ENCODE peak calls at places on chromosomes 11 and 22, in eight cellular contexts. R is T-helper 1 cell; Z is natural killer cell treated with Interleukin-12 subunit alpha and Interleukin-12 subunit beta and Interleukin-15 and Interleukin-18, amount 100 ng/mL, for 72 hours; F is neural crest cell; A is hepatic stellate cell; O is NCI-H1436; P is CD8-positive, alpha-beta T cell; H is NCI-H345. T is an unnamed sample.

GRCh38 chr22:43402128-43402527 is 9.7 kb upstream of the MPPED1 start:
- DNase-seq in R (no peak), Z (no peak), F (no peak), A (no peak), O (no peak), P (no peak), H (no peak), T (no peak)

GRCh38 chr11:44319170-44319551 is 9.2 kb upstream of the ALX4 start:
- DNase-seq in R (no peak), Z (no peak), F (no peak), A (no peak), O (no peak), P (no peak), H (no peak), T (no peak)

GRCh38 chr22:27456696-27457503 is 344.7 kb downstream of the MN1 start:
- DNase-seq in R (no peak), Z (no peak), F (no peak), A (peak; percentile 86), O (no peak), P (no peak), H (no peak), T (peak; percentile 53)

GRCh38 chr11:31601635-31602282 is 92.2 kb downstream of the ELP4 start:
- DNase-seq in R (no peak), Z (no peak), F (no peak), A (no peak), O (no peak), P (no peak), H (no peak), T (no peak)

GRCh38 chr11:123429336-123429735 is 733 bp upstream of the GRAMD1B start:
- DNase-seq in R (no peak), Z (no peak), F (no peak), A (peak; percentile 71), O (no peak), P (no peak), H (no peak), T (peak; percentile 52)

GRCh38 chr11:113730887-113731726 is 25.0 kb upstream of the TMPRSS5 start:
- DNase-seq in R (peak; percentile 8), Z (no peak), F (peak; percentile 19), A (peak; percentile 13), O (no peak), P (no peak), H (peak; percentile 62), T (peak; percentile 3)

GRCh38 chr11:18455686-18456372 is at the start of gene LDHAL6A:
- DNase-seq in R (no peak), Z (no peak), F (no peak), A (no peak), O (no peak), P (no peak), H (no peak), T (no peak)

GRCh38 chr22:37842015-37842793 is 1.9 kb downstream of the ANKRD54 start:
- DNase-seq in R (no peak), Z (no peak), F (no peak), A (no peak), O (no peak), P (no peak), H (no peak), T (no peak)

GRCh38 chr22:24303007-24303406 is 32.4 kb downstream of the SPECC1L start:
- DNase-seq in R (no peak), Z (no peak), F (no peak), A (no peak), O (no peak), P (no peak), H (peak; percentile 18), T (no peak)

GRCh38 chr11:60769811-60770210 is 13.1 kb downstream of the MS4A15 start:
- DNase-seq in R (no peak), Z (no peak), F (no peak), A (no peak), O (no peak), P (no peak), H (no peak), T (no peak)

GRCh38 chr22:42519544-42520237 is at the start of gene RRP7A:
- DNase-seq in R (peak; percentile 83), Z (peak; percentile 85), F (peak; percentile 76), A (peak; percentile 73), O (peak; percentile 60), P (peak; percentile 89), H (peak; percentile 65), T (peak; percentile 66)